ENCODE peak calls at places on chromosomes 6 and 20, in seven cellular contexts. I is GM23248, T is adrenal gland, G is HepG2, V is MM.1S, N is breast epithelium, F is aorta. L is an unnamed sample.

GRCh38 chr6:158752613-158753012 is 66.6 kb downstream of the EZR start:
- DNase-seq in I (peak; percentile 10), T (peak; percentile 61), G (no peak), V (no peak), N (no peak), F (no peak), L (no peak)

GRCh38 chr6:28490191-28490890 is 25.3 kb downstream of the GPX6 start:
- DNase-seq in I (peak; percentile 56), T (no peak), G (no peak), V (no peak), N (no peak), F (no peak), L (peak; percentile 48)

GRCh38 chr20:10696650-10697049 is 22.9 kb upstream of the JAG1 start:
- DNase-seq in I (no peak), T (no peak), G (peak; percentile 34), V (no peak), N (no peak), F (no peak), L (no peak)

GRCh38 chr6:138514860-138515540 is 15.7 kb upstream of the NHSL1 start:
- DNase-seq in I (no peak), T (no peak), G (no peak), V (no peak), N (no peak), F (no peak), L (no peak)

GRCh38 chr6:42566614-42567208 is 2.9 kb downstream of the UBR2 start:
- DNase-seq in I (no peak), T (no peak), G (no peak), V (no peak), N (no peak), F (no peak), L (no peak)

GRCh38 chr6:159416891-159417540 is 247.8 kb downstream of the FNDC1 start:
- DNase-seq in I (peak; percentile 15), T (no peak), G (no peak), V (no peak), N (no peak), F (no peak), L (no peak)

GRCh38 chr6:36124881-36125280 is 5.4 kb upstream of the MAPK13 start:
- DNase-seq in I (no peak), T (peak; percentile 44), G (no peak), V (no peak), N (no peak), F (no peak), L (no peak)

GRCh38 chr6:166661329-166661728 is 34.3 kb upstream of the RPS6KA2 start:
- DNase-seq in I (no peak), T (no peak), G (no peak), V (no peak), N (no peak), F (no peak), L (no peak)

GRCh38 chr6:33249732-33250625 is 21.7 kb downstream of the VPS52 start:
- DNase-seq in I (peak; percentile 95), T (peak; percentile 72), G (no peak), V (no peak), N (no peak), F (no peak), L (peak; percentile 57)

GRCh38 chr6:119283214-119283613 is 66.3 kb downstream of the MAN1A1 start:
- DNase-seq in I (no peak), T (no peak), G (no peak), V (no peak), N (no peak), F (no peak), L (no peak)

GRCh38 chr6:14046476-14047068 is 71.0 kb upstream of the CD83 start:
- DNase-seq in I (peak; percentile 79), T (peak; percentile 61), G (peak; percentile 30), V (peak; percentile 64), N (no peak), F (no peak), L (no peak)

GRCh38 chr6:71248306-71248705 is 40.3 kb upstream of the OGFRL1 start:
- DNase-seq in I (peak; percentile 85), T (no peak), G (peak; percentile 4), V (no peak), N (no peak), F (no peak), L (no peak)

GRCh38 chr20:17169575-17170136 is 57.2 kb upstream of the PCSK2 start:
- DNase-seq in I (no peak), T (no peak), G (peak; percentile 25), V (no peak), N (no peak), F (no peak), L (peak; percentile 28)

GRCh38 chr6:6058054-6058444 is 51.3 kb upstream of the NRN1 start:
- DNase-seq in I (no peak), T (no peak), G (no peak), V (no peak), N (no peak), F (peak; percentile 68), L (no peak)

GRCh38 chr20:35618372-35619131 is 2.9 kb downstream of the SPAG4 start:
- DNase-seq in I (peak; percentile 62), T (peak; percentile 63), G (no peak), V (no peak), N (no peak), F (peak; percentile 79), L (peak; percentile 40)

GRCh38 chr6:85856235-85856634 is 213.5 kb upstream of the SYNCRIP start:
- DNase-seq in I (no peak), T (no peak), G (no peak), V (no peak), N (no peak), F (no peak), L (no peak)

GRCh38 chr20:17895641-17896246 is 72.8 kb downstream of the SNX5 start:
- DNase-seq in I (peak; percentile 89), T (peak; percentile 79), G (no peak), V (no peak), N (no peak), F (peak; percentile 93), L (peak; percentile 73)

GRCh38 chr6:129748901-129749748 is 39.1 kb upstream of the ARHGAP18 start:
- DNase-seq in I (peak; percentile 81), T (no peak), G (no peak), V (peak; percentile 53), N (no peak), F (no peak), L (no peak)

DNA sequence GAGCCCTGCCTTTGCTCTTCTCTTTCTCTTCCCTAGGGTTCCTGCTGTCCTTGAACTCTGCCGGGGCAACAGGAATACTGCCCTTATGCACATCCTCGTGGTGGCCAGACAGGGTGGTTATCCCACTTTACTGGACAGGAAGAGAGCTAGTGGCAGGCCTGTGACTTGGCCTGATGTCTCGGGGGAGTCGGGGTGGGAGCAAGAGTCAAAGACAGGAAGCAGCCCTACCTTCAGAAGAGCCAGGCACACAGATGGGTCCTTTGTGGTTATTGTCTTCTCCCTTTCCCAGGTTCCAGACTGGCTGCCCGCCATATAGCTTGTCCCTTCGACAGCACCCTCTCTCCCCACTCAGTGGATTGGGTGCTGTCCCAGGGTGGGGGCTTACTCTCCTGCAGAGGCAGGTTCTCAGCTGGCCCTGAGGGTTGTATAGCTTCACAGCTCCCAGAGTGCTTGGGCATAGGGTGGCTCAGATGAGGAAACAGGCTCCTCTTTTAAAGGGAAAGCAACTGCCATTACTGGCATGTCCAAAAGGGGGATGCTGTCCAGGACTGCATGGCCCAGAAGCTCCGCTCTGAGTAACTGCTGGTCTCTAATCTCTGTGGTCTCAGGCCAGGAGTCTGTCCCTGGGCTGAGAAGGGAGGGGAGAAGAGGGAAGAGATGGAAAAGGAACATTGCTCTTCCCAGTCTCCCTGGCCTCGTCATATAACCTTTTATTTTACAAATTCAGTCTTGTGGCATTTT is 17.3 kb downstream of the PLCG1 start:
- DNase-seq in I (no peak), T (no peak), G (no peak), V (no peak), N (no peak), F (no peak), L (peak; percentile 47)
- H3K4me1 ChIP-seq in I (peaks cover 14% of the 10 kb centered on the region), T (peaks cover 51% of the 10 kb centered on the region), G (peaks cover 61% of the 10 kb centered on the region), V (peaks cover 49% of the 10 kb centered on the region), N (peaks cover 13% of the 10 kb centered on the region), F (peaks cover 4% of the 10 kb centered on the region), L (peaks cover 57% of the 10 kb centered on the region)

GRCh38 chr20:61263938-61264337 is 11.9 kb downstream of the CDH4 start:
- DNase-seq in I (no peak), T (no peak), G (no peak), V (no peak), N (no peak), F (no peak), L (no peak)

GRCh38 chr20:61263084-61263695 is 11.1 kb downstream of the CDH4 start:
- DNase-seq in I (peak; percentile 40), T (peak; percentile 53), G (no peak), V (peak; percentile 11), N (no peak), F (no peak), L (no peak)

GRCh38 chr20:61267241-61267640 is 15.2 kb downstream of the CDH4 start:
- DNase-seq in I (no peak), T (no peak), G (no peak), V (no peak), N (no peak), F (no peak), L (no peak)

GRCh38 chr20:61271273-61272221 is 19.5 kb downstream of the CDH4 start:
- DNase-seq in I (no peak), T (no peak), G (no peak), V (no peak), N (no peak), F (no peak), L (no peak)

DNA sequence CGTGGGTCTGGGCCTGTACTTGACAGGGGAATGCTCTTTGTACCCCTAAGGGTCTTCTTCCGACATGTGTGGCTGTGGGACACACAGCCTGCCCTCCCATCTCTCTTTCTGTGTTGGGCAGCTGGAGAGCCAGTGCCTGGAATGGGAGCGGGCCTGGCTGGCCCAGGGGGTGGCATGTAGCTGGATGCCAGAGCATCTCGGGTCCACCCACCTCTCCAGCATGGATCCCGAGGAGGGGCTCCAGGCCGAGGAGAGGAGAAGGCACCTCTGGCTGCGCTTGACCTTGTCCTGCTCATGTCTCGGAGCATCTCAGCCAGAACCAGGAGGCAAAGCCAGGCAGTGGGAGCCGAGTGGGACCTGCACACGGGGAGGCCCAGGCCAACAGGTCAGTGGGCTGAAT is 16.0 kb downstream of the CDH4 start:
- DNase-seq in I (no peak), T (no peak), G (no peak), V (no peak), N (no peak), F (no peak), L (no peak)
- H3K27ac ChIP-seq in I (no peak overlapping the region), T (no peak overlapping the region), G (no peak overlapping the region), V (no peak overlapping the region), N (no peak overlapping the region), F (no peak overlapping the region), L (no peak overlapping the region)

GRCh38 chr6:26026833-26027490 is 60.3 kb upstream of the HFE start:
- DNase-seq in I (peak; percentile 90), T (peak; percentile 98), G (peak; percentile 97), V (peak; percentile 98), N (peak; percentile 90), F (peak; percentile 93), L (peak; percentile 90)
- H3K4me1 ChIP-seq in I (peaks cover 19% of the 10 kb centered on the region), T (peaks cover 25% of the 10 kb centered on the region), G (peaks cover 54% of the 10 kb centered on the region), V (peaks cover 29% of the 10 kb centered on the region), N (no peaks in the 10 kb centered on the region), F (no peaks in the 10 kb centered on the region), L (peaks cover 2% of the 10 kb centered on the region)

DNA sequence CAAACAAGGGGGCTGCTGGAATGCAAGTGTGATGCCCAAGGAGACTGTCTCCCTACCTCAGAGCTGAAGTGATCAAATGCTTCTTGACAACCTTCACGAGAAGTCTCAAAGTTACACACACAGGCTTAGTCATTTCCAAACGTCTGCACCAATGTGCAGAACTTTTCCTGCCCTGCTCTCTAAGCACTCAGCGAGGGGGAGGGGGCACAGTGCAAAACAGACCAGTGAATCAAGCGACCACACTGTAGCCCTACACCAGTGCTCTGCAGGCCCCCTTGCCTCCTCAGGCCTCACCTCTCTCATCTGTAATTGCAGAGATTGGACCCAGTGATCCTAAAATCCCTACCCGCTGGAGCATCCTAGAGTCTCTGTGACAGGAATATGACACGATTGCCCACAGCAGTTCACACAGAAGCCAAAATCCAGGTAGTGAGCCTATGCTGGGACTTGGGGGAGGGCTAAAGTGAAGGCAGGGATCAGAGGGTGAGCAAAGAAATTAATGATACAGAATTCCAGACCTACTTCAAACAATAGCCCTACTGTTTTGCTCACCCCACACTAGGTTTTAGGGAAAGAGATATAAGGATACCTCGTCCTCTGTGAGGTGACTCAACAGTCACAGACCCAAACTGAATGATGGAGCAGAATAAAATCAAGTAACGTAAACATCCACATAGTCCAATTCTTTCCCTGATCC is 56.4 kb downstream of the ATXN1 start:
- DNase-seq in I (peak; percentile 72), T (peak; percentile 45), G (no peak), V (no peak), N (no peak), F (no peak), L (peak; percentile 28)
- H3K27ac ChIP-seq in I (peak overlapping the region; percentile 54), T (no peak overlapping the region), G (no peak overlapping the region), V (no peak overlapping the region), N (peak overlapping the region; percentile 61), F (peak overlapping the region; percentile 37), L (no peak overlapping the region)

L was measured in right cardiac atrium.